ENCODE peak calls at places on chromosomes 5 and 9, in five cellular contexts. W is retinal pigment epithelial cell; Y is CD4-positive, CD25-positive, alpha-beta regulatory T cell; A is AG04450; I is A549. P is an unnamed sample.
A peak's percentile ranks its signal among the peaks of the same experiment; 100 is the strongest.

GRCh38 chr5:84634256-84634655 is 249.6 kb upstream of the EDIL3 start:
- DNase-seq in W (peak; percentile 17), Y (no peak), A (no peak), I (no peak), P (no peak)

GRCh38 chr5:52481216-52481615 is 306.5 kb upstream of the ITGA1 start:
- DNase-seq in W (no peak), Y (no peak), A (no peak), I (no peak), P (no peak)

GRCh38 chr5:103224118-103224893 is 34.3 kb upstream of the MACIR start:
- DNase-seq in W (no peak), Y (peak; percentile 39), A (no peak), I (no peak), P (peak; percentile 19)

GRCh38 chr5:177545487-177546261 is 8.7 kb downstream of the FAM193B start:
- DNase-seq in W (no peak), Y (no peak), A (peak; percentile 59), I (no peak), P (no peak)

GRCh38 chr5:124747770-124748686 is 1.6 kb upstream of the ZNF608 start:
- DNase-seq in W (no peak), Y (no peak), A (no peak), I (peak; percentile 16), P (no peak)

GRCh38 chr5:30736642-30737041 is 456.8 kb upstream of the CDH6 start:
- DNase-seq in W (no peak), Y (no peak), A (no peak), I (no peak), P (no peak)

GRCh38 chr9:131237931-131238401 is 38.3 kb downstream of the FAM78A start:
- DNase-seq in W (peak; percentile 62), Y (peak; percentile 87), A (peak; percentile 49), I (no peak), P (no peak)

GRCh38 chr5:90802695-90803317 is 244.2 kb downstream of the ADGRV1 start:
- DNase-seq in W (no peak), Y (no peak), A (no peak), I (peak; percentile 37), P (no peak)

GRCh38 chr5:59317023-59317771 is 576.3 kb downstream of the PDE4D start:
- DNase-seq in W (no peak), Y (no peak), A (no peak), I (no peak), P (no peak)

GRCh38 chr9:70435948-70436347 is 21.5 kb upstream of the KLF9 start:
- DNase-seq in W (peak; percentile 44), Y (no peak), A (no peak), I (no peak), P (no peak)

GRCh38 chr9:83986223-83986622 is 5.6 kb downstream of the RMI1 start:
- DNase-seq in W (no peak), Y (no peak), A (no peak), I (no peak), P (no peak)
- H3K4me3 ChIP-seq in W (no peak overlapping the region), Y (no peak overlapping the region), A (no peak overlapping the region), I (no peak overlapping the region), P (no peak overlapping the region)

DNA sequence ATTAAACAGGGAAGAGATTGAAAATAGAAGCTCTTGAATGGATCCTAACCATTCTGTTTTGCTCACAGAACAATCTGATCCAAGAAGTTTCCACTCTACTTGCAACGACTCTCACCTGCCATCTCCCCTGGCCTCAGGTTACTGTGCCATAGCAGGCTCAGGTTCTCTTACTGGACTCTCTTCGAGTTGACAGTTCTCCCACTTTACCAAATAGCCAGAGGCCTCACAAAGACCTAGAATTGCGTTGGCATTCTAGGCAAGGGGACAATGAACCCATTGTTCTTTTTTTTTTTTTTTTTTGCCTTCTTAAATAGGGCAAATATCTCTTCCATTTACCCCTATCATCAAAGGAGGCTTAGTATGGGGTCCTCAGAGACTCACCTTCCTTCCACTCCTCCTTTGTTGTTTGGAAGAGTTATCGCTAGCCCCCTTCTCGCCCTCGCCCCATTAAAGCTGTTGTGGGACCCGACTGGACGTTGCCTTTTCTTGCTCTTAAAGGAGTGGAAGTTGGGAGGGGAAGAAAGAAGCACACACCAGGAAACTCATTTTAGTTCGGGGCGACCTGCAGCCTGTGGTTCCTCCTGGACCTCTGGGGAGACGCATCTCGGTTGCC is 688 bp upstream of the PLPPR1 start:
- DNase-seq in W (no peak), Y (no peak), A (no peak), I (no peak), P (no peak)
- H3K4me3 ChIP-seq in W (peak overlapping the region; percentile 64), Y (no peak overlapping the region), A (peak overlapping the region; percentile 52), I (peak overlapping the region; percentile 70), P (peak overlapping the region; percentile 70)

GRCh38 chr5:75338408-75338807 is 1.4 kb downstream of the HMGCR start:
- DNase-seq in W (no peak), Y (no peak), A (no peak), I (no peak), P (no peak)
- H3K4me3 ChIP-seq in W (peak overlapping the region; percentile 91), Y (peak overlapping the region; percentile 89), A (peak overlapping the region; percentile 91), I (peak overlapping the region; percentile 84), P (peak overlapping the region; percentile 66)

DNA sequence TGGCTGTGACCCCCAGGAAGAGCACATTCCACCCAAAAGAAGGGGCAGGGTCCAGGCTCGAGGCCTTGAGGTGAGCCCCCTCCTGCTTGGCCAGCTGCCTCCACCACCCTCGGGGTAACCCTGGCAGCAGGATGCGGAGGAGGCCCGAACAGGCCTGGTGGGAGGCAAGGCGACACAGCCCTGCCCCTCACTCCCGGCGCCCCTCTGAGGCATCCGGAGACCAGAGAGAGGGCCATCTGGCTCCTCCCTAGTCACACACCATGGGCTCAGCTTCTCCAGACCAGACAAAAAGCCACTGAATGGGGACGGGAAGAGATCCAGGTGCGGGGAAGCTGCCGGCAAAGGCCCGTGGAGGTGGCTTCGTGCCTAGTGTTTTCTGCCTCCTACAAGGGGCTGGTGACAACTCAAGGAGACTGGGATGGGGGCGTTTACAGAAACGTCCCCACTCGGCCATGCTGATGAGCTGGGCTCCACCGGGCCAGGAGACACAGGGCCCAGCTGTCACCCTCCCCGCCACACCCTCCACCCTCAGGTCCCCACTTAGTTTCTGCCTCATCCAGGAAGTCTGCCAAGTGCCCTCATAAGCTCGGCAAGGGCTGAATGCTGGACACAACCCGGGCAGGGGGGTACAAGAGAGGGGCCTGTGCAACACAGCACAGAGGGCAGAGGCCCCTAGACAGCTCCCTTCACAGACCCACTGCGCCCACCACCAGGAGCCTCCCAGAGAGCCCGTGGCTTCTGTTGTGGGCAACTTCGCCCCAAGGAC is 41.9 kb downstream of the NACC2 start:
- DNase-seq in W (no peak), Y (no peak), A (no peak), I (no peak), P (no peak)
- H3K4me3 ChIP-seq in W (peak overlapping the region; percentile 74), Y (no peak overlapping the region), A (peak overlapping the region; percentile 67), I (peak overlapping the region; percentile 84), P (no peak overlapping the region)

DNA sequence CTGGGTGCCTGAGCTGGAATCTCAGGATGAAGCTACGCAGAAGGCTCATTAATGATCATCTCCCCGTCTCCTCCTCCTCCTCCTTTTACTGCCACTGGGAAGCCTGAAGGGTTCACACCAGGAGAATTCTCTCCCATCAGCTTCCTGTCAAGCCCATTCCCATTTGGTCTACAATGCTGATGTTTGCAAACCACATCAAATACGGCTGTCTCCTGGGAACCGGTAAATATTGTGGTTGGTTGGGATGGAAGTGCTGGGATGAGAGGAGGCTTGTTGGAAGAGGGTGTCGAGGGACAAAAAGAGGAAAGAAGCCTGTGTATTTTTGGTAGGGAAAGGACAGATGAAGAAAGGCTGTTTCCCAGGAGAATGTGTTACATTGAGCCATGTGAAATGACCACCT is 13.2 kb upstream of the S1PR3 start:
- DNase-seq in W (no peak), Y (no peak), A (no peak), I (no peak), P (no peak)
- H3K4me3 ChIP-seq in W (no peak overlapping the region), Y (no peak overlapping the region), A (no peak overlapping the region), I (no peak overlapping the region), P (no peak overlapping the region)

DNA sequence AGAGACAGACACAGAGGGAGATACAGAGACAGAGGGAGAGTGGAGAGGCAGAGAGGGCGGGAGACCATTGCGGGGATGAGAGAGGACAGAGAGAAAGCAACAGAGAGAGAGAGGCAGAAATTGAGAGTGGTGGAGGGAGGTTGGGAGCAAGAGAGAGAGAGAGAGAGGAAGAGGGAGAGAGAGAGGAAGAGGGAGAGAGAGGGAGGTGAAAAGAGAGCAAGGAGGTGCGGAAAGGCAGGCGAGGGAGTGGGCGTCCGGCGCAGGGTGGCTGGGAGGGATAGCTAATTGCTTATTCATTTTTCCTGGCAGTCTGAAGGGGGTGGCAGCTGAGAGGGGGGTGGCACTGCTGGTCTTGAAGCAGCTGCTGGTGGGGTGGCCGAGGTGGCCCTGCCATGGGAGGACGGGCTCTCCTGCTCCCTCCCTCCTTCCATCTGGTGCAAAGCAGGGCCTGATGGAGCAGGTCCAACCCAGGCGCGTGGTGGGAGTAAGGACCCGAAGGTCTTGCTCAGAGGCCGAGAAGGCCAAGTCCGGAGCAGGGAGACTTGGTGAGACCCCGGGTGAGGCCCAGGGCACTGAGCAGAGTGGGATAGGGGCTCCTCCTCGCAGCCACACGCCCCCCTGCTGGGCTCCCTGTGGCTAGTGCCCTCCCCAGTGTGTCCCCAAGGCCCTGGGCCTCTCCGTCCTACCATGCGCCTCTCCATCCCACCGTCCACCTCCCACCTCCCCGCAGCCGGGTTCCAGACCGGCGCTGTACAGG is 25.3 kb upstream of the RNU6ATAC start:
- DNase-seq in W (no peak), Y (no peak), A (no peak), I (no peak), P (no peak)
- H3K4me3 ChIP-seq in W (no peak overlapping the region), Y (no peak overlapping the region), A (no peak overlapping the region), I (no peak overlapping the region), P (no peak overlapping the region)

P was measured in keratinocyte.